ENCODE peak calls at places on chromosomes 7 and 10, in ten cellular contexts. C, A, W, P, G, V, E, U, S and D are unnamed samples.

GRCh38 chr7:78134748-78135147 is 336.2 kb downstream of the PHTF2 start:
- DNase-seq in U (no peak), C (no peak), A (no peak), S (no peak), G (no peak), W (no peak), V (no peak), E (no peak), P (no peak), D (no peak)

GRCh38 chr7:132345030-132345429 is 231.2 kb downstream of the PLXNA4 start:
- DNase-seq in V (no peak), E (no peak), P (no peak), C (no peak), W (no peak), A (no peak), U (no peak), S (no peak), G (no peak), D (no peak)

GRCh38 chr10:100878291-100878910 is 34.4 kb upstream of the SLF2 start:
- DNase-seq in C (peak; percentile 65), G (peak; percentile 92), S (peak; percentile 80), E (peak; percentile 80), P (no peak), V (peak; percentile 43), A (peak; percentile 77), W (peak; percentile 84), U (peak; percentile 88), D (peak; percentile 63)

GRCh38 chr7:12911053-12911452 is 223.6 kb downstream of the ARL4A start:
- DNase-seq in C (no peak), P (no peak), G (no peak), W (no peak), U (no peak), E (no peak), A (peak; percentile 57), S (no peak), V (no peak), D (no peak)

GRCh38 chr10:82321734-82322133 is 446.7 kb downstream of the NRG3 start:
- DNase-seq in E (no peak), U (no peak), P (no peak), S (no peak), V (no peak), C (no peak), W (no peak), G (no peak), A (no peak), D (no peak)

GRCh38 chr10:79073784-79074432 is 5.1 kb downstream of the ZMIZ1 start:
- DNase-seq in A (no peak), W (peak; percentile 67), S (no peak), E (peak; percentile 61), G (no peak), V (no peak), C (peak; percentile 84), U (peak; percentile 69), P (no peak), D (no peak)

GRCh38 chr7:98352621-98353020 is 48.3 kb downstream of the BAIAP2L1 start:
- DNase-seq in C (no peak), V (no peak), W (peak; percentile 56), S (no peak), G (peak; percentile 90), U (peak; percentile 90), E (no peak), A (peak; percentile 92), P (no peak), D (no peak)

GRCh38 chr7:121001932-121002754 is 13.6 kb downstream of the CPED1 start:
- DNase-seq in U (no peak), V (no peak), A (no peak), S (no peak), P (no peak), W (no peak), C (no peak), G (no peak), E (no peak), D (no peak)

GRCh38 chr10:92419740-92420553 is 129.0 kb downstream of the MARCHF5 start:
- DNase-seq in G (no peak), C (peak; percentile 37), A (peak; percentile 29), V (no peak), P (no peak), S (peak; percentile 80), W (peak; percentile 42), U (peak; percentile 65), E (peak; percentile 42), D (no peak)
- TF ChIP-seq CTCF in G (no peak), C (peak; percentile 28), A (peak; percentile 31), V (peak; percentile 43), P (no peak), S (peak; percentile 52), W (peak; percentile 35), U (peak; percentile 72), E (peak; percentile 48), D (no peak)

DNA sequence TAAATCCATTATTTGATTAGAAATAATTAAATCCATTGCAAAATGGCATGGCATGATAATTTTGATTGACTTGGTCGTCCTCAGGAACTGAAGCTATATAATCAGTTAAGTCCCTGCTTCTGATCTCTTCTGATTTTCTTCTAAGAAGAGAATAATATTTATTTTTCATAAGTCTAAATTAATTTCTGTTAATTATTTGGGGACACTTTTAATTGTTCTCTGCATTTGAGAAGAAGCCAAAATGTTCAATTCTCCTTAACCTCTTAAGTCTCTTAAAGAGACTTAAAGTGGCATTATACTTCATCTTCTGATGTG is 67.2 kb downstream of the CAV1 start:
- DNase-seq in A (no peak), U (no peak), C (no peak), W (no peak), V (no peak), S (no peak), G (no peak), P (no peak), E (no peak), D (no peak)
- TF ChIP-seq CTCF in A (no peak), U (no peak), C (no peak), W (no peak), V (no peak), S (peak; percentile 10), G (peak; percentile 30), P (peak; percentile 11), E (no peak), D (peak; percentile 31)

GRCh38 chr7:141227454-141227853 is 153.6 kb downstream of the TMEM178B start:
- DNase-seq in V (no peak), S (no peak), U (no peak), W (no peak), G (no peak), A (no peak), E (peak; percentile 30), C (no peak), P (no peak), D (no peak)

GRCh38 chr7:141232286-141233051 is 158.6 kb downstream of the TMEM178B start:
- DNase-seq in C (no peak), P (no peak), G (no peak), W (no peak), A (no peak), E (no peak), S (no peak), U (no peak), V (no peak), D (no peak)

GRCh38 chr7:141228482-141228881 is 154.6 kb downstream of the TMEM178B start:
- DNase-seq in W (no peak), G (no peak), E (no peak), S (no peak), U (no peak), A (no peak), C (no peak), P (no peak), V (no peak), D (no peak)

GRCh38 chr7:141225916-141226618 is 152.2 kb downstream of the TMEM178B start:
- DNase-seq in A (peak; percentile 1), V (no peak), P (no peak), W (no peak), G (no peak), U (no peak), S (no peak), C (no peak), E (no peak), D (no peak)

DNA sequence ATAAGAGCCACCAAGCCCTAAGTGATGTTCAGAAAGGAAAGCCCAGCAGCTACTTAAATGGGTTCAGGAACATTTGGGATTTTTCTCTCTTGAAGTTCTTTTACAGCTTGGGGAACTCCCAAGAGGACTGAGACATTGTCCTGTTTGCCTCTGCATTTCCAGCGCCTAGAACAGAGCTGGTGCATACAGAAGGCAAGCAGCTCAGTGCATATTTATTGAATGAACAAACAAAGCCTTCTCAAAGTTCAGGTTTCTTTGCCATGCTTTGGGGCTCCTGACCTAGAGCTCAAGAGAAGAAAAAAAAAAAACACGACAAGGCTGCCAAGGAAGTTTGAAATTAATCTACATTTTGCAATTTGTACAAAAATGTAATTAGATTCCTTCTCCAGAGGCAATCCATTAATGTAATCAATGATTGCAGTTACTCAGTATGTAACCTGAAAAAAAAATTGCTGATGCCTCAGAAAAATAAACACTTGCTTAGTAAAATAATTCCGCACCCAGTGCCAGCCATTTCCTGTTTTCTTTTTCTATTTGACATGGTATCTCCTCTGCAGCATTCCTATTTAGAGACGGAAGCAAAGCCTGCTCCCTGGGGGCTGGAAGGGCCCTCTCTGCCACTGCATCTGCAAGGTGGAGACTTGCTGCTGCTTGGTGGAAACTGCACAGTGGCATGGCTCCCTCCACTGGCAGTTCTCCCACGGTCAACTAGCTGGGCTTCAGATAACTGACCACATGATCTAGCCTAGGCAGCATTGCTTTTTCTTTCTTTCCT is 157.3 kb downstream of the TMEM178B start:
- DNase-seq in C (no peak), U (peak; percentile 64), A (peak; percentile 6), V (no peak), P (no peak), W (peak; percentile 63), S (peak; percentile 58), G (peak; percentile 19), E (peak; percentile 28), D (peak; percentile 7)
- TF ChIP-seq CTCF in C (no peak), U (peak; percentile 68), A (no peak), V (peak; percentile 55), P (no peak), W (peak; percentile 49), S (peak; percentile 63), G (peak; percentile 44), E (peak; percentile 82), D (peak; percentile 54)

GRCh38 chr10:80462277-80462985 is 8.3 kb downstream of the TSPAN14 start:
- DNase-seq in C (no peak), A (no peak), G (no peak), E (no peak), P (no peak), W (no peak), S (no peak), V (no peak), U (peak; percentile 62), D (no peak)

GRCh38 chr10:80461208-80462183 is 7.4 kb downstream of the TSPAN14 start:
- DNase-seq in S (no peak), P (no peak), U (peak; percentile 41), C (no peak), A (peak; percentile 56), V (no peak), W (no peak), G (no peak), E (no peak), D (no peak)

GRCh38 chr10:80458638-80459037 is 4.5 kb downstream of the TSPAN14 start:
- DNase-seq in V (no peak), S (no peak), C (no peak), G (no peak), E (no peak), W (no peak), A (no peak), P (no peak), U (no peak), D (no peak)

GRCh38 chr10:80459047-80459865 is 5.1 kb downstream of the TSPAN14 start:
- DNase-seq in S (peak; percentile 43), U (peak; percentile 67), A (peak; percentile 74), W (no peak), C (peak; percentile 86), G (no peak), E (no peak), P (peak; percentile 63), V (no peak), D (no peak)

DNA sequence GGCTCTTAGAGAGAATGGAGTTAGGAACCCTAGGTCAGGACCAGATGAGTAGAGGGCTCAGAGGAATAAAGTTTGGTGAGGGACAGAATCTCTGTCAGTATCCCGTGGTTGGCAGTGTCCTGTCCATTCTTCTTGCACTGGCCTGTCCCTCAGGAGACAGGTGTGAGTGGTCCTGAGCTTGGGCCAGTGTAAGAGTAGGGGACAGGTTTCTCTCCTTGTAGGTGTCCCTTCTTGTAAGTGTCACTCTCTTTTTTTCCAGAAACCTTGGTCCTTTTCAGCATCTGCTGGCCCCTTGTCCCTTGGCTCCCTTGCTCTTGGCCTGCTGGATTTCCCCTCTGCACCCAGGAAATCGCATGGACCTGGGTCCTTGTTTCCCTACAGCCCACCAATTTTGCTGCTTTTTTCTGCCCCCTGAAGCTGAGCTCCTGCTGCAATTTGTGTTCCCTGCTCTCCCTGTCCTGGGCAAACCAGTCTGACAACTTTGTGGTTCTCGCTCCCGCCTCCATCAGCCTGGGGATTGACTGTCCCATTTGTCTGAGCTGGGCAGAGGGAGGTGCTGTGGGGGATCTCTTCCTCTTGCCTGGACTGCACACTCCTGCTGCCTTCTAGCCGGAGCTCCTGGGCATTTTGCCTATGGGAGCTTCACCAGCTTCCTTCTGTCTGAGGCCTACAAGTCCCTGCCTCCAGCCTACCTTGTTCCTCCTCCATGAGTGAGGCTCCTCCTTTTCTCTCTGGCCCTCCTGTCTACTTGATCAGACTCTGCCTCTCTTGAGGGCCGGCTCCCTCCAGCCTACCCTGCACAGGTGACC is 6.5 kb downstream of the TSPAN14 start:
- DNase-seq in V (peak; percentile 77), E (peak; percentile 33), P (no peak), C (peak; percentile 87), G (no peak), S (peak; percentile 89), W (peak; percentile 83), A (peak; percentile 97), U (peak; percentile 48), D (no peak)
- TF ChIP-seq CTCF in V (no peak), E (no peak), P (no peak), C (no peak), G (no peak), S (no peak), W (no peak), A (peak; percentile 20), U (no peak), D (no peak)